ENCODE peak calls at places on chromosomes 13 and 19, in eight cellular contexts. P is sigmoid colon; U is stomach; H is heart left ventricle; I is CD4-positive, alpha-beta memory T cell; W is CD4-positive, CD25-positive, alpha-beta regulatory T cell; D is cardiac muscle cell; F is esophagus squamous epithelium. R is an unnamed sample.
A peak's percentile ranks its signal among the peaks of the same experiment; 100 is the strongest.

GRCh38 chr13:46624821-46625220 is 71.9 kb downstream of the LRCH1 start:
- DNase-seq in P (no peak), U (no peak), H (no peak), I (no peak), W (no peak), D (no peak), F (no peak), R (no peak)

GRCh38 chr13:25971499-25972145 is 80.2 kb downstream of the SHISA2 start:
- DNase-seq in P (no peak), U (no peak), H (no peak), I (peak; percentile 81), W (peak; percentile 58), D (no peak), F (no peak), R (no peak)

GRCh38 chr13:76887070-76887563 is 912 bp upstream of the KCTD12 start:
- DNase-seq in P (no peak), U (no peak), H (peak; percentile 18), I (no peak), W (no peak), D (peak; percentile 17), F (no peak), R (no peak)

GRCh38 chr19:48444933-48445194 is 919 bp upstream of the GRWD1 start:
- DNase-seq in P (no peak), U (no peak), H (no peak), I (no peak), W (no peak), D (peak; percentile 10), F (no peak), R (no peak)

GRCh38 chr19:47598407-47599349 is 10.3 kb upstream of the BICRA start:
- DNase-seq in P (peak; percentile 92), U (peak; percentile 41), H (peak; percentile 37), I (no peak), W (no peak), D (peak; percentile 97), F (no peak), R (peak; percentile 90)

GRCh38 chr19:49347835-49348234 is 12.6 kb downstream of the CD37 start:
- DNase-seq in P (no peak), U (no peak), H (no peak), I (no peak), W (no peak), D (peak; percentile 67), F (no peak), R (no peak)

GRCh38 chr19:16330811-16331690 is 6.4 kb downstream of the KLF2 start:
- DNase-seq in P (peak; percentile 70), U (no peak), H (no peak), I (peak; percentile 73), W (peak; percentile 69), D (no peak), F (no peak), R (no peak)

GRCh38 chr19:35437152-35437951 is 10.7 kb upstream of the FFAR2 start:
- DNase-seq in P (no peak), U (peak; percentile 30), H (no peak), I (no peak), W (no peak), D (no peak), F (no peak), R (no peak)

GRCh38 chr19:49502866-49503581 is 6.8 kb downstream of the RPS11 start:
- DNase-seq in P (no peak), U (peak; percentile 51), H (peak; percentile 49), I (peak; percentile 65), W (peak; percentile 83), D (peak; percentile 94), F (no peak), R (no peak)

GRCh38 chr13:100797921-100798320 is 123.3 kb upstream of the TMTC4 start:
- DNase-seq in P (no peak), U (no peak), H (no peak), I (no peak), W (no peak), D (no peak), F (no peak), R (no peak)

GRCh38 chr13:100724568-100724967 is 50.0 kb upstream of the TMTC4 start:
- DNase-seq in P (no peak), U (no peak), H (no peak), I (no peak), W (no peak), D (no peak), F (no peak), R (no peak)

GRCh38 chr13:22161871-22162270 is 491.0 kb downstream of the FGF9 start:
- DNase-seq in P (no peak), U (no peak), H (no peak), I (no peak), W (peak; percentile 6), D (no peak), F (no peak), R (no peak)

GRCh38 chr19:5037936-5038335 is 69.0 kb downstream of the KDM4B start:
- DNase-seq in P (no peak), U (no peak), H (no peak), I (no peak), W (no peak), D (no peak), F (no peak), R (no peak)

GRCh38 chr13:33544308-33544707 is 258.8 kb upstream of the STARD13 start:
- DNase-seq in P (no peak), U (no peak), H (no peak), I (no peak), W (no peak), D (no peak), F (no peak), R (no peak)

GRCh38 chr13:50594276-50594970 is 249.1 kb downstream of the DLEU7 start:
- DNase-seq in P (no peak), U (no peak), H (no peak), I (no peak), W (peak; percentile 55), D (no peak), F (no peak), R (no peak)
- H3K27ac ChIP-seq in P (no peak overlapping the region), U (no peak overlapping the region), H (peak overlapping the region; percentile 10), I (no peak overlapping the region), W (peak overlapping the region; percentile 59), D (no peak overlapping the region), F (no peak overlapping the region), R (no peak overlapping the region)

DNA sequence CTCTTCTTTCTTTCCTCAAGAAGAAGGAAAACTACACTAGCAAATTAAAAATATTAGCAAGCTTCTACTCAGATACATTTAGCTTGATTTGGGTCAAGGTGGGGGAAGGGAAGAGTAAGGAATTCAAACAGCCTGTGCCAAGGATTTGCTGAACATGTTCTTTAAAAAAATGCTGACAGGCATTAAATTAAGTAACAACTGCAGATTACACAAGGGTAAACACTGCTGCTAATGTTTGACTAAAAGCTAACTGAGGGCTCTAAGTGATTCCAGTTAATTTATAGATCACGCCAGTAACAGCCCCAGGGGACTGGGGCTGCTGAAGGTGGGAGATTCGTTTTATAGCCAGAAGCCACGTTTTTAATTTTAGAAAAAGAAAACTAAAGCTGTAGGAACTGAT is 321.7 kb downstream of the DLEU7 start:
- DNase-seq in P (no peak), U (no peak), H (no peak), I (no peak), W (no peak), D (peak; percentile 86), F (no peak), R (no peak)
- H3K27ac ChIP-seq in P (peak overlapping the region; percentile 64), U (no peak overlapping the region), H (peak overlapping the region; percentile 9), I (no peak overlapping the region), W (no peak overlapping the region), D (no peak overlapping the region), F (no peak overlapping the region), R (peak overlapping the region; percentile 52)

GRCh38 chr19:11361771-11362731 is 6.8 kb downstream of the PLPPR2 start:
- DNase-seq in P (no peak), U (no peak), H (no peak), I (no peak), W (no peak), D (no peak), F (no peak), R (no peak)
- H3K27ac ChIP-seq in P (no peak overlapping the region), U (no peak overlapping the region), H (no peak overlapping the region), I (no peak overlapping the region), W (no peak overlapping the region), D (no peak overlapping the region), F (no peak overlapping the region), R (no peak overlapping the region)

GRCh38 chr13:110063490-110063889 is 243.5 kb downstream of the COL4A1 start:
- DNase-seq in P (no peak), U (no peak), H (no peak), I (no peak), W (no peak), D (no peak), F (no peak), R (no peak)

GRCh38 chr13:110062777-110063442 is 244.0 kb downstream of the COL4A1 start:
- DNase-seq in P (no peak), U (no peak), H (no peak), I (no peak), W (no peak), D (no peak), F (no peak), R (no peak)

GRCh38 chr13:110065780-110066179 is 241.2 kb downstream of the COL4A1 start:
- DNase-seq in P (no peak), U (no peak), H (no peak), I (no peak), W (no peak), D (no peak), F (no peak), R (no peak)

GRCh38 chr13:110062077-110062776 is 244.7 kb downstream of the COL4A1 start:
- DNase-seq in P (no peak), U (no peak), H (peak; percentile 38), I (no peak), W (no peak), D (no peak), F (no peak), R (no peak)

GRCh38 chr13:110064022-110064421 is 242.9 kb downstream of the COL4A1 start:
- DNase-seq in P (no peak), U (no peak), H (no peak), I (no peak), W (no peak), D (no peak), F (no peak), R (no peak)
- H3K27ac ChIP-seq in P (no peak overlapping the region), U (no peak overlapping the region), H (no peak overlapping the region), I (no peak overlapping the region), W (no peak overlapping the region), D (no peak overlapping the region), F (no peak overlapping the region), R (no peak overlapping the region)

R was measured in ascending aorta.